ENCODE peak calls at places on chromosomes 5 and 9, in eight cellular contexts. One of them, this sample, is unnamed.

GRCh38 chr5:151082274-151082902 is 1.6 kb upstream of the TNIP1 start:
- DNase-seq in heart right ventricle: no peak
- DNase-seq in mammary epithelial cell: peak; percentile 65
- DNase-seq in ovary: no peak
- DNase-seq in right cardiac atrium: no peak
- DNase-seq in adipocyte: peak; percentile 55
- DNase-seq in A549: peak; percentile 73
- DNase-seq in tibial nerve: no peak
- DNase-seq in this sample: peak; percentile 35

GRCh38 chr5:20538341-20538740 is 550.3 kb upstream of the CDH18 start:
- DNase-seq in heart right ventricle: no peak
- DNase-seq in adipocyte: no peak
- DNase-seq in right cardiac atrium: no peak
- DNase-seq in mammary epithelial cell: peak; percentile 2
- DNase-seq in A549: no peak
- DNase-seq in ovary: no peak
- DNase-seq in tibial nerve: no peak
- DNase-seq in this sample: no peak

GRCh38 chr9:121876658-121877271 is 216.3 kb downstream of the TTLL11 start:
- DNase-seq in adipocyte: peak; percentile 72
- DNase-seq in A549: no peak
- DNase-seq in ovary: no peak
- DNase-seq in right cardiac atrium: no peak
- DNase-seq in tibial nerve: no peak
- DNase-seq in mammary epithelial cell: no peak
- DNase-seq in heart right ventricle: no peak
- DNase-seq in this sample: no peak

GRCh38 chr5:133842846-133843725 is 125.3 kb downstream of the C5orf15 start:
- DNase-seq in ovary: no peak
- DNase-seq in adipocyte: no peak
- DNase-seq in tibial nerve: no peak
- DNase-seq in A549: no peak
- DNase-seq in heart right ventricle: no peak
- DNase-seq in mammary epithelial cell: no peak
- DNase-seq in right cardiac atrium: no peak
- DNase-seq in this sample: no peak

GRCh38 chr5:88690619-88691560 is 192.1 kb downstream of the MEF2C start:
- DNase-seq in adipocyte: peak; percentile 88
- DNase-seq in heart right ventricle: peak; percentile 68
- DNase-seq in ovary: peak; percentile 65
- DNase-seq in right cardiac atrium: peak; percentile 82
- DNase-seq in A549: peak; percentile 59
- DNase-seq in mammary epithelial cell: peak; percentile 32
- DNase-seq in tibial nerve: peak; percentile 64
- DNase-seq in this sample: peak; percentile 75

GRCh38 chr9:91785403-91785917 is 164.6 kb downstream of the ROR2 start:
- DNase-seq in tibial nerve: no peak
- DNase-seq in ovary: no peak
- DNase-seq in mammary epithelial cell: no peak
- DNase-seq in adipocyte: no peak
- DNase-seq in heart right ventricle: no peak
- DNase-seq in right cardiac atrium: no peak
- DNase-seq in A549: no peak
- DNase-seq in this sample: no peak

GRCh38 chr5:34620185-34620584 is 35.9 kb upstream of the RAI14 start:
- DNase-seq in adipocyte: no peak
- DNase-seq in ovary: no peak
- DNase-seq in right cardiac atrium: no peak
- DNase-seq in heart right ventricle: no peak
- DNase-seq in A549: no peak
- DNase-seq in tibial nerve: no peak
- DNase-seq in mammary epithelial cell: no peak
- DNase-seq in this sample: no peak

GRCh38 chr5:61162010-61162831 is at the start of gene SMIM15:
- DNase-seq in tibial nerve: peak; percentile 73
- DNase-seq in heart right ventricle: peak; percentile 90
- DNase-seq in A549: peak; percentile 92
- DNase-seq in mammary epithelial cell: peak; percentile 86
- DNase-seq in ovary: peak; percentile 84
- DNase-seq in adipocyte: peak; percentile 95
- DNase-seq in right cardiac atrium: peak; percentile 96
- DNase-seq in this sample: peak; percentile 93

GRCh38 chr9:101369286-101369685 is 15.5 kb downstream of the BAAT start:
- DNase-seq in A549: peak; percentile 21
- DNase-seq in right cardiac atrium: no peak
- DNase-seq in ovary: no peak
- DNase-seq in heart right ventricle: no peak
- DNase-seq in adipocyte: no peak
- DNase-seq in mammary epithelial cell: no peak
- DNase-seq in tibial nerve: no peak
- DNase-seq in this sample: no peak

GRCh38 chr9:89877051-89878002 is 272.5 kb downstream of the GADD45G start:
- DNase-seq in right cardiac atrium: no peak
- DNase-seq in adipocyte: no peak
- DNase-seq in tibial nerve: no peak
- DNase-seq in heart right ventricle: no peak
- DNase-seq in ovary: peak; percentile 3
- DNase-seq in A549: no peak
- DNase-seq in mammary epithelial cell: no peak
- DNase-seq in this sample: no peak

GRCh38 chr9:114283551-114284111 is 39.3 kb upstream of the ORM1 start:
- DNase-seq in right cardiac atrium: peak; percentile 33
- DNase-seq in mammary epithelial cell: no peak
- DNase-seq in ovary: peak; percentile 17
- DNase-seq in adipocyte: no peak
- DNase-seq in A549: no peak
- DNase-seq in heart right ventricle: no peak
- DNase-seq in tibial nerve: no peak
- DNase-seq in this sample: no peak

GRCh38 chr9:117000196-117000723 is 313.2 kb downstream of the TRIM32 start:
- DNase-seq in adipocyte: no peak
- DNase-seq in A549: no peak
- DNase-seq in right cardiac atrium: no peak
- DNase-seq in tibial nerve: no peak
- DNase-seq in ovary: no peak
- DNase-seq in mammary epithelial cell: no peak
- DNase-seq in heart right ventricle: no peak
- DNase-seq in this sample: no peak

GRCh38 chr5:132714456-132715307 is 22.7 kb downstream of the KIF3A start:
- DNase-seq in A549: no peak
- DNase-seq in ovary: no peak
- DNase-seq in mammary epithelial cell: peak; percentile 1
- DNase-seq in tibial nerve: no peak
- DNase-seq in heart right ventricle: no peak
- DNase-seq in adipocyte: peak; percentile 38
- DNase-seq in right cardiac atrium: no peak
- DNase-seq in this sample: no peak

GRCh38 chr5:36156124-36156601 is 4.3 kb downstream of the SKP2 start:
- DNase-seq in heart right ventricle: no peak
- DNase-seq in ovary: no peak
- DNase-seq in adipocyte: peak; percentile 66
- DNase-seq in A549: no peak
- DNase-seq in mammary epithelial cell: peak; percentile 78
- DNase-seq in right cardiac atrium: no peak
- DNase-seq in tibial nerve: no peak
- DNase-seq in this sample: no peak

GRCh38 chr5:91361055-91361701 is 21.9 kb downstream of the ARRDC3 start:
- DNase-seq in mammary epithelial cell: peak; percentile 64
- DNase-seq in right cardiac atrium: no peak
- DNase-seq in heart right ventricle: no peak
- DNase-seq in adipocyte: no peak
- DNase-seq in ovary: no peak
- DNase-seq in A549: no peak
- DNase-seq in tibial nerve: no peak
- DNase-seq in this sample: no peak

GRCh38 chr9:106307670-106308069 is 555.3 kb upstream of the ZNF462 start:
- DNase-seq in tibial nerve: no peak
- DNase-seq in mammary epithelial cell: peak; percentile 52
- DNase-seq in A549: no peak
- DNase-seq in adipocyte: no peak
- DNase-seq in ovary: no peak
- DNase-seq in right cardiac atrium: no peak
- DNase-seq in heart right ventricle: no peak
- DNase-seq in this sample: no peak

GRCh38 chr9:117926031-117926655 is 221.9 kb downstream of the TLR4 start:
- DNase-seq in heart right ventricle: no peak
- DNase-seq in mammary epithelial cell: no peak
- DNase-seq in adipocyte: no peak
- DNase-seq in ovary: no peak
- DNase-seq in tibial nerve: no peak
- DNase-seq in A549: no peak
- DNase-seq in right cardiac atrium: no peak
- DNase-seq in this sample: no peak

GRCh38 chr9:130870491-130871381 is 25.9 kb downstream of the QRFP start:
- DNase-seq in ovary: no peak
- DNase-seq in tibial nerve: no peak
- DNase-seq in adipocyte: peak; percentile 38
- DNase-seq in right cardiac atrium: peak; percentile 55
- DNase-seq in heart right ventricle: peak; percentile 46
- DNase-seq in mammary epithelial cell: no peak
- DNase-seq in A549: no peak
- DNase-seq in this sample: peak; percentile 48

GRCh38 chr9:4810565-4810964 is 17.8 kb downstream of the RCL1 start:
- DNase-seq in ovary: no peak
- DNase-seq in tibial nerve: no peak
- DNase-seq in right cardiac atrium: no peak
- DNase-seq in A549: no peak
- DNase-seq in adipocyte: no peak
- DNase-seq in mammary epithelial cell: no peak
- DNase-seq in heart right ventricle: no peak
- DNase-seq in this sample: no peak

GRCh38 chr5:67815455-67816391 is 399.8 kb upstream of the PIK3R1 start:
- DNase-seq in adipocyte: peak; percentile 20
- DNase-seq in mammary epithelial cell: peak; percentile 78
- DNase-seq in ovary: peak; percentile 40
- DNase-seq in A549: no peak
- DNase-seq in heart right ventricle: peak; percentile 31
- DNase-seq in right cardiac atrium: peak; percentile 71
- DNase-seq in tibial nerve: peak; percentile 56
- DNase-seq in this sample: no peak

GRCh38 chr9:8855046-8855445 is 1055.5 kb upstream of the DMAC1 start:
- DNase-seq in right cardiac atrium: no peak
- DNase-seq in mammary epithelial cell: no peak
- DNase-seq in heart right ventricle: no peak
- DNase-seq in A549: no peak
- DNase-seq in adipocyte: no peak
- DNase-seq in ovary: no peak
- DNase-seq in tibial nerve: no peak
- DNase-seq in this sample: peak; percentile 11

GRCh38 chr9:89798546-89799120 is 193.8 kb downstream of the GADD45G start:
- DNase-seq in tibial nerve: no peak
- DNase-seq in ovary: no peak
- DNase-seq in right cardiac atrium: no peak
- DNase-seq in adipocyte: no peak
- DNase-seq in A549: no peak
- DNase-seq in heart right ventricle: no peak
- DNase-seq in mammary epithelial cell: no peak
- DNase-seq in this sample: no peak

GRCh38 chr9:37988041-37988440 is 81.0 kb downstream of the SHB start:
- DNase-seq in right cardiac atrium: no peak
- DNase-seq in adipocyte: no peak
- DNase-seq in A549: no peak
- DNase-seq in mammary epithelial cell: no peak
- DNase-seq in ovary: no peak
- DNase-seq in tibial nerve: no peak
- DNase-seq in heart right ventricle: no peak
- DNase-seq in this sample: peak; percentile 70

GRCh38 chr5:141258464-141258863 is 13.3 kb downstream of the PCDHB15 start:
- DNase-seq in mammary epithelial cell: no peak
- DNase-seq in adipocyte: no peak
- DNase-seq in ovary: no peak
- DNase-seq in A549: no peak
- DNase-seq in right cardiac atrium: no peak
- DNase-seq in heart right ventricle: no peak
- DNase-seq in tibial nerve: no peak
- DNase-seq in this sample: no peak
- H3K9me3 ChIP-seq in mammary epithelial cell: peaks cover 37% of the 10 kb centered on the region
- H3K9me3 ChIP-seq in adipocyte: peaks cover 100% of the 10 kb centered on the region
- H3K9me3 ChIP-seq in ovary: peaks cover 4% of the 10 kb centered on the region
- H3K9me3 ChIP-seq in A549: peaks cover 89% of the 10 kb centered on the region
- H3K9me3 ChIP-seq in right cardiac atrium: peaks cover 13% of the 10 kb centered on the region
- H3K9me3 ChIP-seq in heart right ventricle: peaks cover 100% of the 10 kb centered on the region
- H3K9me3 ChIP-seq in tibial nerve: peaks cover 4% of the 10 kb centered on the region
- H3K9me3 ChIP-seq in this sample: peaks cover 95% of the 10 kb centered on the region

GRCh38 chr9:36141288-36141687 is 4.8 kb downstream of the GLIPR2 start:
- DNase-seq in right cardiac atrium: peak; percentile 68
- DNase-seq in heart right ventricle: no peak
- DNase-seq in mammary epithelial cell: peak; percentile 25
- DNase-seq in ovary: no peak
- DNase-seq in adipocyte: peak; percentile 61
- DNase-seq in tibial nerve: no peak
- DNase-seq in A549: no peak
- DNase-seq in this sample: no peak
- H3K4me1 ChIP-seq in right cardiac atrium: no peaks in the 10 kb centered on the region
- H3K4me1 ChIP-seq in heart right ventricle: peaks cover 92% of the 10 kb centered on the region
- H3K4me1 ChIP-seq in mammary epithelial cell: peaks cover 7% of the 10 kb centered on the region
- H3K4me1 ChIP-seq in ovary: peaks cover 16% of the 10 kb centered on the region
- H3K4me1 ChIP-seq in adipocyte: peaks cover 69% of the 10 kb centered on the region
- H3K4me1 ChIP-seq in tibial nerve: peaks cover 8% of the 10 kb centered on the region
- H3K4me1 ChIP-seq in A549: peaks cover 12% of the 10 kb centered on the region
- H3K4me1 ChIP-seq in this sample: no peaks in the 10 kb centered on the region

GRCh38 chr9:21837501-21837900 is 35.1 kb downstream of the MTAP start:
- DNase-seq in mammary epithelial cell: no peak
- DNase-seq in heart right ventricle: no peak
- DNase-seq in tibial nerve: no peak
- DNase-seq in right cardiac atrium: no peak
- DNase-seq in adipocyte: no peak
- DNase-seq in A549: no peak
- DNase-seq in ovary: no peak
- DNase-seq in this sample: no peak

GRCh38 chr9:21835111-21835510 is 32.7 kb downstream of the MTAP start:
- DNase-seq in tibial nerve: no peak
- DNase-seq in A549: no peak
- DNase-seq in right cardiac atrium: no peak
- DNase-seq in ovary: no peak
- DNase-seq in adipocyte: no peak
- DNase-seq in mammary epithelial cell: no peak
- DNase-seq in heart right ventricle: no peak
- DNase-seq in this sample: no peak

GRCh38 chr9:21836437-21837161 is 34.2 kb downstream of the MTAP start:
- DNase-seq in right cardiac atrium: no peak
- DNase-seq in tibial nerve: no peak
- DNase-seq in A549: no peak
- DNase-seq in adipocyte: peak; percentile 95
- DNase-seq in mammary epithelial cell: peak; percentile 99
- DNase-seq in heart right ventricle: no peak
- DNase-seq in ovary: no peak
- DNase-seq in this sample: peak; percentile 30

GRCh38 chr9:21841133-21841532 is 38.7 kb downstream of the MTAP start:
- DNase-seq in right cardiac atrium: no peak
- DNase-seq in heart right ventricle: no peak
- DNase-seq in ovary: no peak
- DNase-seq in A549: no peak
- DNase-seq in adipocyte: no peak
- DNase-seq in mammary epithelial cell: no peak
- DNase-seq in tibial nerve: no peak
- DNase-seq in this sample: no peak

GRCh38 chr9:21840647-21841046 is 38.2 kb downstream of the MTAP start:
- DNase-seq in right cardiac atrium: no peak
- DNase-seq in mammary epithelial cell: no peak
- DNase-seq in adipocyte: no peak
- DNase-seq in tibial nerve: no peak
- DNase-seq in ovary: no peak
- DNase-seq in A549: no peak
- DNase-seq in heart right ventricle: no peak
- DNase-seq in this sample: no peak
- H3K9me3 ChIP-seq in right cardiac atrium: no peaks in the 10 kb centered on the region
- H3K9me3 ChIP-seq in mammary epithelial cell: no peaks in the 10 kb centered on the region
- H3K9me3 ChIP-seq in adipocyte: peaks cover 1% of the 10 kb centered on the region
- H3K9me3 ChIP-seq in tibial nerve: no peaks in the 10 kb centered on the region
- H3K9me3 ChIP-seq in ovary: no peaks in the 10 kb centered on the region
- H3K9me3 ChIP-seq in A549: no peaks in the 10 kb centered on the region
- H3K9me3 ChIP-seq in heart right ventricle: no peaks in the 10 kb centered on the region
- H3K9me3 ChIP-seq in this sample: peaks cover 11% of the 10 kb centered on the region

GRCh38 chr9:133713211-133713959 is 24.8 kb downstream of the SARDH start:
- DNase-seq in tibial nerve: no peak
- DNase-seq in heart right ventricle: no peak
- DNase-seq in right cardiac atrium: no peak
- DNase-seq in ovary: peak; percentile 19
- DNase-seq in A549: no peak
- DNase-seq in mammary epithelial cell: no peak
- DNase-seq in adipocyte: no peak
- DNase-seq in this sample: no peak
- H3K4me1 ChIP-seq in tibial nerve: peaks cover 16% of the 10 kb centered on the region
- H3K4me1 ChIP-seq in heart right ventricle: peaks cover 19% of the 10 kb centered on the region
- H3K4me1 ChIP-seq in right cardiac atrium: peaks cover 7% of the 10 kb centered on the region
- H3K4me1 ChIP-seq in ovary: peaks cover 18% of the 10 kb centered on the region
- H3K4me1 ChIP-seq in A549: no peaks in the 10 kb centered on the region
- H3K4me1 ChIP-seq in mammary epithelial cell: no peaks in the 10 kb centered on the region
- H3K4me1 ChIP-seq in adipocyte: peaks cover 28% of the 10 kb centered on the region
- H3K4me1 ChIP-seq in this sample: peaks cover 9% of the 10 kb centered on the region